ENCODE peak calls at places on chromosome 17, in seven cellular contexts. R is B cell, Z is GM13976, J is stomach, I is pancreas, N is transverse colon, S is WTC11. B is an unnamed sample.

GRCh38 chr17:33712120-33712519 is 419.0 kb upstream of the ASIC2 start:
- DNase-seq in R (no peak), Z (no peak), J (no peak), I (no peak), N (no peak), S (peak), B (no peak)

GRCh38 chr17:28968269-28968913 is 17.1 kb upstream of the PHF12 start:
- DNase-seq in R (no peak), Z (no peak), J (no peak), I (no peak), N (no peak), S (no peak), B (no peak)

GRCh38 chr17:44002141-44002848 is 2.1 kb upstream of the NAGS start:
- DNase-seq in R (no peak), Z (no peak), J (no peak), I (no peak), N (no peak), S (no peak), B (no peak)

GRCh38 chr17:37089998-37090397 is 141.2 kb downstream of the AATF start:
- DNase-seq in R (no peak), Z (peak), J (no peak), I (no peak), N (no peak), S (no peak), B (no peak)

GRCh38 chr17:8421571-8421970 is 14.1 kb upstream of the NDEL1 start:
- DNase-seq in R (no peak), Z (no peak), J (no peak), I (no peak), N (no peak), S (no peak), B (no peak)

GRCh38 chr17:80474231-80474932 is 2.0 kb downstream of the NPTX1 start:
- DNase-seq in R (peak), Z (no peak), J (no peak), I (no peak), N (no peak), S (no peak), B (peak)

GRCh38 chr17:66589892-66590291 is 245.0 kb upstream of the CACNG5 start:
- DNase-seq in R (no peak), Z (no peak), J (no peak), I (no peak), N (no peak), S (no peak), B (no peak)

GRCh38 chr17:34566873-34567272 is 12.5 kb upstream of the TMEM132E start:
- DNase-seq in R (no peak), Z (no peak), J (no peak), I (no peak), N (no peak), S (no peak), B (no peak)

GRCh38 chr17:67376509-67376891 is 581 bp upstream of the PITPNC1 start:
- DNase-seq in R (no peak), Z (no peak), J (peak), I (no peak), N (peak), S (no peak), B (peak)

GRCh38 chr17:71470062-71470461 is 650.8 kb upstream of the SOX9 start:
- DNase-seq in R (no peak), Z (no peak), J (no peak), I (no peak), N (no peak), S (no peak), B (no peak)

GRCh38 chr17:83062818-83063671 is 16.4 kb upstream of the METRNL start:
- DNase-seq in R (peak), Z (no peak), J (peak), I (no peak), N (peak), S (no peak), B (no peak)

GRCh38 chr17:45127583-45128300 is 4.6 kb downstream of the PLCD3 start:
- DNase-seq in R (no peak), Z (no peak), J (peak), I (no peak), N (peak), S (no peak), B (peak)

GRCh38 chr17:32350662-32351418 is 883 bp downstream of the ZNF207 start:
- DNase-seq in R (peak), Z (peak), J (peak), I (peak), N (peak), S (no peak), B (no peak)

GRCh38 chr17:58786586-58787295 is 31.1 kb downstream of the PPM1E start:
- DNase-seq in R (no peak), Z (no peak), J (peak), I (no peak), N (no peak), S (no peak), B (no peak)

GRCh38 chr17:64020068-64020766 is at the start of gene ICAM2:
- DNase-seq in R (peak), Z (peak), J (peak), I (peak), N (peak), S (no peak), B (peak)

GRCh38 chr17:4772235-4772613 is 538 bp downstream of the TM4SF5 start:
- DNase-seq in R (no peak), Z (no peak), J (no peak), I (no peak), N (peak), S (no peak), B (no peak)

GRCh38 chr17:80838381-80839345 is 153.0 kb upstream of the CHMP6 start:
- DNase-seq in R (no peak), Z (no peak), J (no peak), I (no peak), N (no peak), S (no peak), B (no peak)

GRCh38 chr17:58667934-58668597 is 23.8 kb downstream of the TEX14 start:
- DNase-seq in R (no peak), Z (no peak), J (no peak), I (no peak), N (no peak), S (no peak), B (no peak)

GRCh38 chr17:8696951-8697745 is 47.5 kb downstream of the CCDC42 start:
- DNase-seq in R (no peak), Z (no peak), J (no peak), I (no peak), N (no peak), S (peak), B (no peak)

GRCh38 chr17:7466644-7467341 is 12.6 kb downstream of the ZBTB4 start:
- DNase-seq in R (peak), Z (no peak), J (peak), I (no peak), N (peak), S (no peak), B (no peak)

GRCh38 chr17:8960325-8961144 is 5.0 kb downstream of the PIK3R5 start:
- DNase-seq in R (no peak), Z (no peak), J (no peak), I (no peak), N (no peak), S (no peak), B (no peak)

GRCh38 chr17:35496470-35497290 is 40.8 kb downstream of the SLFN12L start:
- DNase-seq in R (no peak), Z (no peak), J (no peak), I (no peak), N (no peak), S (peak), B (no peak)

GRCh38 chr17:332023-332422 is 20.6 kb downstream of the RPH3AL start:
- DNase-seq in R (no peak), Z (no peak), J (no peak), I (no peak), N (no peak), S (no peak), B (no peak)

GRCh38 chr17:51617876-51618455 is 357.6 kb downstream of the UTP18 start:
- DNase-seq in R (no peak), Z (no peak), J (no peak), I (no peak), N (no peak), S (no peak), B (no peak)

GRCh38 chr17:7703584-7704574 is 1.1 kb upstream of the EFNB3 start:
- DNase-seq in R (no peak), Z (no peak), J (peak), I (peak), N (no peak), S (peak), B (no peak)

GRCh38 chr17:75855310-75856061 is at the start of gene WBP2:
- DNase-seq in R (peak), Z (peak), J (peak), I (peak), N (peak), S (peak), B (peak)
- TF ChIP-seq CTCF in R (peak), Z (peak), J (peak), I (no peak), N (peak), S (no peak), B (peak)

GRCh38 chr17:40070895-40071719 is 8.3 kb downstream of the THRA start:
- DNase-seq in R (no peak), Z (no peak), J (peak), I (peak), N (peak), S (no peak), B (no peak)

GRCh38 chr17:40068917-40069750 is 6.4 kb downstream of the THRA start:
- DNase-seq in R (no peak), Z (peak), J (peak), I (peak), N (peak), S (no peak), B (peak)

GRCh38 chr17:40068584-40068916 is 5.8 kb downstream of the THRA start:
- DNase-seq in R (no peak), Z (no peak), J (no peak), I (no peak), N (no peak), S (no peak), B (no peak)

GRCh38 chr17:40070644-40070894 is 7.8 kb downstream of the THRA start:
- DNase-seq in R (no peak), Z (no peak), J (no peak), I (no peak), N (no peak), S (no peak), B (no peak)

DNA sequence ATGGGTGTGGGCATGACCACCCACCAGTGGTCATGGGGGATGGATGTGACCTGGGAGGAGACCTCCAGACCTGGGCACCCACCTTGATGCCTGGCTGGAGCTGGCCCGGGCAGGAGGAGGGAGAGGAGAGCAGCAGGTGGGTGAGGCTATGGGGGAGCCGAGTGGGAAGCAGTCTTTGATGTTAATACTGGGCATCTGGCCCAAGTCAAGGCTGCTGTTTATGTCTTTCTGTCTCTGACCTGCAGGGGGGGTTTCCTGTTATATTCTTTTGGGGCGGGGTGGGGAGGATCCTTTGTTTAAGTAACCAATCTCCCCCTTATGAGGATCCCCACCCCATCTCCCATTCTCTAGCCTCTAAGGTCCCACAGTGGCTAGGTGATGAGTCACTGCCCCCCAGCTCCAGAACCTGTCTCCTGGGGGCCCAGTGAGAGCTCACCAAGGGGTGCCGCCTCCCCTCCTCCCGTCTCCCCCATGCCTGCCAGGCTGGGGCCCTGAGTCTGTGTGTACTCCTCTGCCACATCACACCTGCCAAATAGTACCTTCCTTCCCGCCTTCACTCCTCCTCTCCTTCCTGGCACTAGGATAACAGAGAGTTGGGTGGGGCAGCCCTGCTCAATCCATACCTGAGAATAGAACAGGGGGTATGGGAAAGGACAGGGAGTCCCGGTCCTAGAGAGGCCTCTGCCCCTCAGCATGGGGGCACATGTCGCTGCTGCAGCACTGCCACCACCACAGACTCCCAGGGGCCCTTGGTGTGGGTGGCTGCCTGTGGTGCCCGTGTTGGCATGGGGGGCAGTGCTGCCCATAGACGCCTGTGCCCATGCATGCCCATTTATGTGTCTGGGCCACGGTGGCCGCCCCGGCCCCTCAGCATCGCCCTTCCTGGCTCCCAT is 7.2 kb downstream of the THRA start:
- DNase-seq in R (no peak), Z (no peak), J (peak), I (peak), N (peak), S (no peak), B (peak)
- TF ChIP-seq CTCF in R (peak), Z (no peak), J (peak), I (no peak), N (peak), S (peak), B (peak)

GRCh38 chr17:17902877-17903276 is 66.1 kb upstream of the SREBF1 start:
- DNase-seq in R (no peak), Z (no peak), J (no peak), I (no peak), N (no peak), S (no peak), B (no peak)

GRCh38 chr17:17905036-17905320 is 67.2 kb downstream of the TOM1L2 start:
- DNase-seq in R (no peak), Z (no peak), J (no peak), I (no peak), N (no peak), S (no peak), B (no peak)

GRCh38 chr17:17904171-17905035 is 67.6 kb upstream of the SREBF1 start:
- DNase-seq in R (no peak), Z (no peak), J (no peak), I (no peak), N (no peak), S (no peak), B (no peak)

GRCh38 chr17:17900615-17901520 is 64.1 kb upstream of the SREBF1 start:
- DNase-seq in R (no peak), Z (no peak), J (peak), I (peak), N (peak), S (no peak), B (peak)

GRCh38 chr17:17902357-17902756 is 65.6 kb upstream of the SREBF1 start:
- DNase-seq in R (no peak), Z (no peak), J (no peak), I (no peak), N (no peak), S (no peak), B (no peak)
- TF ChIP-seq CTCF in R (no peak), Z (no peak), J (no peak), I (no peak), N (no peak), S (no peak), B (no peak)

GRCh38 chr17:13352747-13353415 is 248.8 kb downstream of the HS3ST3A1 start:
- DNase-seq in R (no peak), Z (no peak), J (no peak), I (no peak), N (no peak), S (no peak), B (no peak)
- TF ChIP-seq CTCF in R (no peak), Z (no peak), J (no peak), I (no peak), N (no peak), S (no peak), B (no peak)

GRCh38 chr17:78166416-78166815 is 2.0 kb upstream of the SYNGR2 start:
- DNase-seq in R (no peak), Z (no peak), J (no peak), I (no peak), N (no peak), S (no peak), B (no peak)
- TF ChIP-seq CTCF in R (no peak), Z (no peak), J (no peak), I (no peak), N (no peak), S (no peak), B (no peak)

DNA sequence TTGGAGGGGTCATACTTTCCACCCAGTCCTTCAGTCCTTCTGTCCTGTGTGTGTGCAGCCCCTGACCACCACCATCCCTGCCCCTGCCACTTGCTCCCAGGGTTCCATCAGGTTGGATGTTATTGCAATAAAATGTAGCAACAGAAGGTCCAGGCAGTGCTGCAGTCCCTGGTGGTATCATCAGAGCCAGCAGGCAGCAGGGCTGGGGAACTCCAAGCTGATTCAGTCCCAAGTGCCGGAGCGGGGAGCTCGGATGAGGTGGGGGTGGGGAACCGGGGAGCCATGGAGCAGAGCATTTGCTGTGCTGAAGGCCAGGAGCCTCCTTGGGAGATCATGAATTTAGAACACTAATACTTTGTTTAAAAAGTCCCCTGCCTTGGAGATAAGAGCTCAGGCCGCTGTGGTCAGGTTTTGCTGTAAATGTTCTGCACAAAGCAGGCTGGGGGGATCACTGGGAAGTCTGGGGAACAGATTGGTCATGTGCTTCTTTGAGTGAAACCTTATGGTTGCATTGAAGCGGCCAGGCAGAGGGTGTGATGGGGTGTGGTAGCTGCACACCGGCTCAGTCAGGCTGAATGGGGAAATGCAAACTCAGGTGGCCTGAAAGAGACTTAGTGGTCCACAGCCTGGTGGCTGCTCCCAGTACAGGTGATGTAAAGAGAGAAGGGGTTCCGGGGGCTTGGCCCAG is 225.9 kb downstream of the SEC14L1 start:
- DNase-seq in R (peak), Z (no peak), J (no peak), I (no peak), N (peak), S (no peak), B (no peak)
- TF ChIP-seq CTCF in R (no peak), Z (no peak), J (no peak), I (no peak), N (no peak), S (no peak), B (no peak)

GRCh38 chr17:47325176-47325575 is 1.4 kb downstream of the EFCAB13 start:
- DNase-seq in R (no peak), Z (no peak), J (no peak), I (no peak), N (no peak), S (no peak), B (no peak)

GRCh38 chr17:47318197-47318918 is 5.4 kb upstream of the EFCAB13 start:
- DNase-seq in R (no peak), Z (no peak), J (no peak), I (no peak), N (no peak), S (no peak), B (no peak)

GRCh38 chr17:47320879-47321502 is 2.8 kb upstream of the EFCAB13 start:
- DNase-seq in R (no peak), Z (no peak), J (no peak), I (no peak), N (no peak), S (no peak), B (no peak)

GRCh38 chr17:47324224-47325020 is 667 bp downstream of the EFCAB13 start:
- DNase-seq in R (peak), Z (peak), J (peak), I (peak), N (peak), S (peak), B (peak)

DNA sequence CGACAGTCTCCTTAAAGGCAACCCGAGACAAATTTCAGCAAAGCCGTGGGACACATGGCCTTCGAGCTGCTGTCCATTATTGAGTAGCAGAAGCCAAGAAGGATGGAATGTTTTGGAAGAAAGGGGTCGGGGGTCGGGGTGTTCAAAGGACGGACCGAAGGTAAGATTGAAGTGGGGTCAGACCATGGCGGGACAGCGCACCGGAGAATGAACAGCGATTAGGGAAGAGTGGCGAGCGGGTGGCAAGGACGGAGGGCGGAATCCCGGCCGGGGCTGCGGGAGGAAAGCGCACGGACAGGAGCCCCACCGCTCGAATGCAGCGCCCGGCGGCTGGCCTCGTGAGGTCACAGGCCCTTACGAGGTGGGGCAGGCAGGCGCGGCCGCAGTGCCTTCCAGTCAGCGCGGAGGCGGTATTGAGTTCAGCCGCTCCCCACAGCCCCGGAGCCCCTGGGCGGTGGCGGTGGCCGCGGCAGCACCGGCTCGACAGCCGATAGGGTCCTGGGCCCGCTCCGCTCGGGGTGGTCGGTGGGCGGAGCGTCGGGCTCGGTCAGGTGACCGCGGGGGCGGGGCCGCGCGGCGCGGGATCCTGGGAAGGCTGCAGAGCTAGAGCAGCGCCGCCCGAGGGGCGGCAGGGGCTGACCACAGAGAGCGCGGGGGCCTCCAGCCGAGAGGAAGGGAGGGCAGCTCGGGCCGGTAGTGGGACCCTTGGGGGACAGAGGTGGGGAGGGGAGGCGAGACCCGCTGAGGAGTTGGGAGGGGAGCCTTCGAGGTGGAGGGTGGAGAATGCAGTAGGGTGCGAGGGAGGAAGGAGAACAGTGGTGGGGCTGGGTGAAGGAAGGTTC is at the start of gene EFCAB13:
- DNase-seq in R (peak), Z (peak), J (peak), I (peak), N (peak), S (peak), B (peak)
- TF ChIP-seq CTCF in R (peak), Z (peak), J (peak), I (no peak), N (no peak), S (no peak), B (peak)